ENCODE peak calls at places on chromosome 19, in five cellular contexts. R, K, W, D and O are unnamed samples.

GRCh38 chr19:37078717-37079032 is 442 bp downstream of the ZNF420 start:
- DNase-seq in D (no peak), R (no peak), K (no peak), W (no peak), O (no peak)

GRCh38 chr19:17473041-17473440 is 2.7 kb downstream of the SLC27A1 start:
- DNase-seq in K (no peak), W (peak), R (no peak), D (no peak), O (no peak)

GRCh38 chr19:408441-409005 is 424 bp downstream of the C2CD4C start:
- DNase-seq in K (peak), R (no peak), D (no peak), W (no peak), O (no peak)

GRCh38 chr19:18506101-18506534 is 15.8 kb downstream of the ELL start:
- DNase-seq in K (no peak), R (no peak), W (no peak), D (no peak), O (no peak)

GRCh38 chr19:1230585-1231489 is 7.0 kb downstream of the CBARP start:
- DNase-seq in D (no peak), W (no peak), R (no peak), K (no peak), O (no peak)

GRCh38 chr19:40739871-40740703 is 10.2 kb downstream of the ACTMAP start:
- DNase-seq in W (no peak), D (no peak), R (no peak), K (no peak), O (no peak)

GRCh38 chr19:46725859-46726393 is 9.0 kb upstream of the PRKD2 start:
- DNase-seq in R (no peak), K (no peak), D (no peak), W (no peak), O (no peak)

GRCh38 chr19:2663920-2664571 is 38.4 kb downstream of the GNG7 start:
- DNase-seq in W (no peak), K (peak), D (peak), R (no peak), O (no peak)

GRCh38 chr19:36051236-36051635 is 2.8 kb downstream of the THAP8 start:
- DNase-seq in D (no peak), R (no peak), K (peak), W (peak), O (no peak)

GRCh38 chr19:8811315-8812172 is 20.6 kb downstream of the ZNF558 start:
- DNase-seq in D (no peak), K (no peak), W (no peak), R (no peak), O (no peak)

GRCh38 chr19:19134687-19135158 is 3.6 kb downstream of the TMEM161A start:
- DNase-seq in K (peak), D (no peak), W (no peak), R (peak), O (no peak)

GRCh38 chr19:39986643-39987042 is 10.2 kb upstream of the ZNF546 start:
- DNase-seq in K (no peak), W (no peak), R (no peak), D (no peak), O (no peak)

GRCh38 chr19:48683349-48683748 is 10.5 kb upstream of the NTN5 start:
- DNase-seq in K (no peak), R (no peak), W (no peak), D (no peak), O (no peak)

GRCh38 chr19:44745386-44745831 is 3.1 kb upstream of the BCL3 start:
- DNase-seq in D (no peak), K (no peak), W (peak), R (no peak), O (peak)

GRCh38 chr19:45716314-45717130 is 14.2 kb downstream of the FBXO46 start:
- DNase-seq in W (peak), D (no peak), K (peak), R (peak), O (no peak)

GRCh38 chr19:488505-489417 is 7.5 kb upstream of the MADCAM1 start:
- DNase-seq in W (peak), R (peak), D (peak), K (peak), O (peak)

GRCh38 chr19:41424335-41425173 is 2.6 kb downstream of the B3GNT8 start:
- DNase-seq in R (no peak), K (no peak), W (no peak), D (no peak), O (no peak)

GRCh38 chr19:39996811-39997594 is at the start of gene ZNF546:
- DNase-seq in R (peak), K (peak), W (peak), D (peak), O (peak)

GRCh38 chr19:21638776-21639175 is 128.6 kb downstream of the ZNF100 start:
- DNase-seq in W (no peak), K (no peak), D (no peak), R (no peak), O (no peak)

GRCh38 chr19:42295831-42296525 is 6.0 kb upstream of the PRR19 start:
- DNase-seq in R (peak), D (peak), K (peak), W (peak), O (peak)

GRCh38 chr19:47110521-47111080 is 3.0 kb downstream of the ZC3H4 start:
- DNase-seq in D (no peak), R (peak), W (no peak), K (no peak), O (no peak)

GRCh38 chr19:44748426-44749254 is at the start of gene BCL3:
- DNase-seq in K (peak), D (no peak), R (peak), W (peak), O (no peak)

GRCh38 chr19:1790054-1790762 is 21.9 kb downstream of the ATP8B3 start:
- DNase-seq in K (no peak), W (no peak), D (no peak), R (no peak), O (no peak)

GRCh38 chr19:17058236-17058635 is 17.0 kb downstream of the HAUS8 start:
- DNase-seq in R (no peak), D (no peak), K (no peak), W (no peak), O (no peak)

GRCh38 chr19:46574533-46574932 is 26.6 kb upstream of the CALM3 start:
- DNase-seq in W (no peak), R (peak), K (no peak), D (no peak), O (no peak)

GRCh38 chr19:19634516-19635312 is 6.7 kb upstream of the LPAR2 start:
- DNase-seq in D (no peak), W (no peak), K (no peak), R (no peak), O (no peak)

GRCh38 chr19:2540646-2541454 is 64.9 kb downstream of the GADD45B start:
- DNase-seq in R (no peak), W (peak), D (peak), K (peak), O (peak)

GRCh38 chr19:31356587-31357314 is 7.5 kb upstream of the TSHZ3 start:
- DNase-seq in W (no peak), D (no peak), K (peak), R (peak), O (no peak)

GRCh38 chr19:48656840-48657474 is 11.0 kb upstream of the CA11 start:
- DNase-seq in K (no peak), W (no peak), D (no peak), R (no peak), O (no peak)

GRCh38 chr19:32858559-32858958 is 11.0 kb downstream of the SLC7A9 start:
- DNase-seq in D (no peak), K (no peak), W (no peak), R (no peak), O (no peak)

GRCh38 chr19:32859591-32859990 is 10.0 kb downstream of the SLC7A9 start:
- DNase-seq in D (no peak), K (no peak), W (no peak), R (no peak), O (no peak)

GRCh38 chr19:32861596-32861995 is 8.0 kb downstream of the SLC7A9 start:
- DNase-seq in R (no peak), K (no peak), W (no peak), D (no peak), O (no peak)

GRCh38 chr19:32857584-32857983 is 12.0 kb downstream of the SLC7A9 start:
- DNase-seq in W (no peak), K (no peak), D (no peak), R (no peak), O (no peak)

DNA sequence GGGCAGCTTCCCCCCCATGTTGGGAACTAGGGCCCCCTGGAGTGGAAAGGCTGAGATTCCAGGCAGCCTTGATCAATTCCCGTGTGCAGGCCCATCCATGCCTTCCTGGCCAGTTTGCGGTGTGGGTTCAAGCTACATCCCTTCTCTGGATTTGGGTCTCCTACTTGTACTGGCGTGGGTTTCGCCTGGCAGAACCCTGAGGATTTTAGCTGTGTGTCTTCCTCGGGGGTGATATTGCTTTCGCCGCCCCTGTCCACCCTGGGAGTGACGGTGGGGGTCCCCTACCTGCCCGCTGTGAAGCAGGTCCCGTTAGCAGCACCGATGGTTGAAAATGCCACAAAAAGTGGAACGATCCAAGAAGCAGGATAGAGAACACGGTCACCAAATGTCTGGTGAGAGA is 11.4 kb downstream of the SLC7A9 start:
- DNase-seq in D (no peak), K (no peak), R (no peak), W (no peak), O (no peak)
- TF ChIP-seq CTCF in D (no peak), K (no peak), R (no peak), W (no peak), O (no peak)

GRCh38 chr19:13225973-13226865 is 76.0 kb downstream of the IER2 start:
- DNase-seq in D (no peak), W (no peak), K (no peak), R (no peak), O (no peak)

GRCh38 chr19:13231663-13232062 is 81.5 kb downstream of the IER2 start:
- DNase-seq in D (no peak), R (no peak), W (no peak), K (no peak), O (no peak)

GRCh38 chr19:13226983-13227382 is 76.8 kb downstream of the IER2 start:
- DNase-seq in K (no peak), W (no peak), R (no peak), D (no peak), O (no peak)

GRCh38 chr19:13229246-13229645 is 79.0 kb downstream of the IER2 start:
- DNase-seq in K (no peak), W (no peak), D (no peak), R (no peak), O (no peak)

DNA sequence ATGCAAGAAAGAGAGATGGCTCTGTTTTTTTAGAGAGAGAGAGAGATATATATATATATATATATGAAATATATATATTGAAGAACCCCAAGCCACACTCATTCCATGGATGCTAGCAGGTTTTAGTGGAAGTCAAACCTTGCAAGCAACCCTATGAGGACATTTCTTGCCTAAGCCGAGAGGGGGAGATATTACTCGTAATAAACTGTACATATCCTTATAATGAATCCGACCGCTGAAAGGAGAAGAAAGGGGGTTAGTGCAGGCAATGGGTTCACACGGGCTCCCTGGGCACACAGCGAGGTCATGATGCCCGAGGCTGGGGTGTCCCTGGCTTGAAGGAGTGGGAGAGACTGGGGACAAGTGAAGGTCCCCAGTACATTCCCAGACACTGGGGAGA is 78.3 kb downstream of the IER2 start:
- DNase-seq in W (no peak), D (no peak), K (no peak), R (no peak), O (no peak)
- TF ChIP-seq CTCF in W (no peak), D (no peak), K (no peak), R (no peak), O (no peak)

GRCh38 chr19:11964496-11964857 is 363 bp upstream of the ZNF763 start:
- DNase-seq in W (no peak), R (no peak), D (no peak), K (no peak), O (no peak)

GRCh38 chr19:11964858-11965645 is at the start of gene ZNF763:
- DNase-seq in R (peak), K (peak), D (peak), W (peak), O (peak)

DNA sequence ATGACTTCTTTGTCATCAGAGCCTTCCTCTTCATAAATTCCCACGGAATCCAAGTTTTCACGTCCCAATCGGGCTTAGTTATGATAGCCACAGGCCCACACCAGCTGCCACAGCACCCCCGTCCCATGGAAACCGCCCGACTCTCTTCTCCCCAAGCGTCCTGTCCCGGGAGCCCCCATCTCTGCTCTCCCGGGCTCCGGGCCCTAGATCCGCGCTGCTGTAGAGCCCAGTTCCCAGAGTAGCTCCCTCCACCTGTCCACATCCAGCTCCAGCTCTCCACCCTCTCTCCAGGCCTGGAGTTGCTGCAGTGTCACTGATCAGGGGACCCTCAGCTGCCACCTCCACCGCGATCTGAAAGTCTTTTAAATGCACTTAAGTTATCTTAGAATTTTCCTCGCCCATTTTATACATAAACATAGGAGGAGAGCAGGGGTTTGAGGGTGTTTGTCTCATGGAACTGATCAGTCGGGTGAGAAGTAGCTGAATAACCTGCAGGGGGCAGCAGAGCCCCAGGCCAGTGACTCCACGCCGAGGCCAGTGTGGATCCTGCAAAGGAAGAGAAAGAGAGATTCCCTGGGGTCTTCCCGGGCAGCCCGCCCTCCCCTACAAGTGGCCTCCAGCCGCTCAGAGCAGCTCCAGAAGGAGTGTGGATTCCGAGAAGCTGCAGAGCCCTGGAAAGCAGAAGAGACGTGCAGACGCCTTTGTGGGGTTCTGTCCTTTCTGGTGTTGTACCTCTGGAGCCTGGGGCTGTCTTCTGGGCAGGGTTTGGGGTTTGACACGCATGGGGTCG is 1.1 kb upstream of the ZNF763 start:
- DNase-seq in W (peak), R (peak), D (peak), K (peak), O (peak)
- TF ChIP-seq CTCF in W (no peak), R (peak), D (peak), K (peak), O (peak)

DNA sequence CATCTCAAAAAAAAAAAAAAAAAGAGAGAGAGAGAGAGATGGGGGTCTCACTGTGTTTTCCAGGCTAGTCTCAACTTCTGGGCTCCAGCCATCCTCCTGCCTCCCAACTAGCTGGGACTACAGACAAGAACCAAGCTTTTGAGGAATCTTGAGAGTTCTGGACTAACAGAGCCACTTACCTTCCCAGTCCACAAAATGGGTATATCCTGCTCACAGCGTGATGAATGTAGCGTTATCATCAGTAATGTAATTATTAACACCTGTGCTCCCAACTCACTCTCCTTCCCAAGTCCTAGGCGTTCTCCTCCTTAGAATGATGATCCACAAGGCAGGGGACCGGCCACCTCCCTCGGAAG is 4.6 kb upstream of the NANOS3 start:
- DNase-seq in K (no peak), R (no peak), W (no peak), D (no peak), O (no peak)
- TF ChIP-seq CTCF in K (no peak), R (no peak), W (no peak), D (no peak), O (no peak)